ENCODE peak calls at places on chromosomes 1 and 21, in four cellular contexts. B is HepG2, A is K562, Z is GM12878. P is an unnamed sample.

GRCh38 chr1:46333300-46334029 is 7.1 kb upstream of the NSUN4 start:
- DNase-seq in B (peak), A (peak), Z (peak), P (peak)

GRCh38 chr1:244092293-244093264 is 41.5 kb downstream of the ZBTB18 start:
- DNase-seq in B (no peak), A (no peak), Z (no peak), P (no peak)

GRCh38 chr1:151292207-151293030 is 10.3 kb downstream of the ZNF687 start:
- DNase-seq in B (no peak), A (no peak), Z (no peak), P (no peak)

GRCh38 chr21:44370027-44370735 is 16.8 kb downstream of the TRPM2 start:
- DNase-seq in B (peak), A (peak), Z (no peak), P (peak)

GRCh38 chr1:76040327-76040868 is 34.1 kb upstream of the ST6GALNAC3 start:
- DNase-seq in B (peak), A (peak), Z (no peak), P (no peak)

GRCh38 chr21:25895565-25896205 is 160.9 kb downstream of the GABPA start:
- DNase-seq in B (no peak), A (peak), Z (no peak), P (no peak)

GRCh38 chr1:164518692-164519332 is 40.2 kb upstream of the PBX1 start:
- DNase-seq in B (no peak), A (no peak), Z (no peak), P (no peak)

GRCh38 chr1:29525941-29526340 is 289.6 kb downstream of the PTPRU start:
- DNase-seq in B (no peak), A (no peak), Z (no peak), P (no peak)

GRCh38 chr1:21149430-21149861 is 27.3 kb downstream of the EIF4G3 start:
- DNase-seq in B (no peak), A (no peak), Z (no peak), P (no peak)

GRCh38 chr1:2019162-2019542 is at the start of gene GABRD:
- DNase-seq in B (no peak), A (no peak), Z (no peak), P (no peak)

GRCh38 chr1:165650981-165651625 is 20.1 kb downstream of the MGST3 start:
- DNase-seq in B (no peak), A (no peak), Z (no peak), P (no peak)

GRCh38 chr1:205700865-205701401 is 20.6 kb upstream of the SLC45A3 start:
- DNase-seq in B (no peak), A (peak), Z (no peak), P (no peak)

GRCh38 chr1:3017440-3018050 is 3.7 kb upstream of the ACTRT2 start:
- DNase-seq in B (no peak), A (peak), Z (no peak), P (no peak)

GRCh38 chr1:28129150-28129549 is 40.7 kb upstream of the EYA3 start:
- DNase-seq in B (no peak), A (no peak), Z (no peak), P (no peak)

GRCh38 chr1:15760520-15761211 is 2.1 kb downstream of the FBLIM1 start:
- DNase-seq in B (no peak), A (no peak), Z (no peak), P (no peak)

GRCh38 chr1:20290624-20291597 is at the start of gene VWA5B1:
- DNase-seq in B (no peak), A (peak), Z (no peak), P (peak)

GRCh38 chr1:92599184-92599583 is 112.5 kb upstream of the GFI1 start:
- DNase-seq in B (peak), A (peak), Z (no peak), P (no peak)

GRCh38 chr1:37127254-37127748 is 93.0 kb upstream of the GRIK3 start:
- DNase-seq in B (no peak), A (no peak), Z (no peak), P (no peak)

GRCh38 chr1:9920606-9921005 is 10.5 kb upstream of the CTNNBIP1 start:
- DNase-seq in B (no peak), A (no peak), Z (no peak), P (no peak)

GRCh38 chr1:9927259-9927658 is 15.9 kb downstream of the LZIC start:
- DNase-seq in B (peak), A (no peak), Z (no peak), P (no peak)

GRCh38 chr1:9917901-9918300 is 7.8 kb upstream of the CTNNBIP1 start:
- DNase-seq in B (no peak), A (no peak), Z (no peak), P (no peak)

DNA sequence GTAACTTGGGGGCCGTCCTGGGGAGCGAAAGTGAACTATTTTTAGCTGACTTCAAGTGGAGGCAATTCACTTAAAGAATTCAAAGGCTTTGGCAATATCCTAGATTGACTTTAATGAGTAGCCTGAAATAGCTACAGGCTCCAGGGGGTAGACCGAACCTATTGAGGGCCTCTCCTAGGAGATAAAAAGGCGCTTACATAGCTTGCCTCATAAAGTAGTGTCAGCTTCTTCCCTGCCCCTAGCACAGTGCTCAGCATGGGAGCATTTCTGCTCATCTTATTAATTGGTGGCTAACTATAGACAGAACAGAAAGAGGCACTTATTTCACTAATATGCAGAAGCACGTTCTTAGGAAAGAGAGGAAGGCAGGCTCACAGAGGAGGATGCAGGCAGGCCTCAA is 12.3 kb upstream of the CTNNBIP1 start:
- DNase-seq in B (no peak), A (no peak), Z (no peak), P (no peak)
- TF ChIP-seq HDAC6 in B (no peak), A (no peak), Z (no peak), P (no peak)

GRCh38 chr1:162218975-162219374 is 149.5 kb downstream of the NOS1AP start:
- DNase-seq in B (no peak), A (no peak), Z (no peak), P (no peak)

GRCh38 chr1:162218546-162218945 is 149.1 kb downstream of the NOS1AP start:
- DNase-seq in B (no peak), A (no peak), Z (no peak), P (no peak)

GRCh38 chr1:162216604-162217003 is 147.1 kb downstream of the NOS1AP start:
- DNase-seq in B (no peak), A (no peak), Z (no peak), P (no peak)

GRCh38 chr1:162215902-162216301 is 146.4 kb downstream of the NOS1AP start:
- DNase-seq in B (no peak), A (no peak), Z (no peak), P (no peak)

DNA sequence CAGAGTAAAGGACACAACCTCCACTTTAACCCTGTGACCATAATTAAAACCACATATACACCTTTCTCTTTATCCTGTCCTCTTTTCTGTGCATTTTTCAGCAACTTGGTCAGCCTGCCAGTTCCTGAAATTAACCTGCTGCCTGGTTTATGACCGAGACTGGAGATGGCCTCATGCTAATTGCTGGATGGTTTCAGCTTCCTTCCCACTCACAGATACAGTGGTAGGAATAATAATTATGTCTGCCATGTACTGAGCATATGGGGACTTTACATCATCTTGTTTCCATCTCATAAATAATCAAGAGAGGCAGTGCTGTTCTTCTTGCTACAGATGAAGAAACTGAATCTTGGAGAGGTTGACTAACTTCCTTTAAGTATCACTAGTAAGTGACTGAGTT is 148.2 kb downstream of the NOS1AP start:
- DNase-seq in B (no peak), A (no peak), Z (no peak), P (no peak)
- TF ChIP-seq HDAC6 in B (no peak), A (no peak), Z (no peak), P (no peak)

DNA sequence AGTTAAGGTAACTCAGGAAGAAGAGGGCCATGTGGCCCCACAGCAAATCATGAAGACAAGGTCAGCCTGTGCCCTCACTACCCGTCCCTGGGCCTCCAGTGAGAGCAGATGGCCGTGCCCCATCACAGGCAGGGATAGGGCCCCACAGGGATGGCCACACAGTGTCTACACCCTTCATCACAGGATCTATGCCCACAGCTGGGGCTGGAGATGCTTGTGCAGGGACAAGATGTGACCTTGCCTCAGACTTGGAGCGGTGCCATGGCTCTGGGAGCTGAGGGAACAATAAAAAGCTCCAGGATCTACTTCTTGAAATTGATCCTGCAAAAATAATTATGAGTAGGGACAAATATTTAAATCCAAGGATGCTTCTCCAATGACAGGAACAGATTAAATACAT is 25.4 kb upstream of the TCEA3 start:
- DNase-seq in B (no peak), A (no peak), Z (no peak), P (no peak)
- TF ChIP-seq HDAC6 in B (no peak), A (no peak), Z (no peak), P (no peak)

GRCh38 chr1:114328505-114328904 is 174.8 kb upstream of the SYT6 start:
- DNase-seq in B (no peak), A (no peak), Z (no peak), P (no peak)

GRCh38 chr1:114334297-114334696 is 176.7 kb downstream of the TRIM33 start:
- DNase-seq in B (no peak), A (no peak), Z (no peak), P (no peak)

GRCh38 chr1:114333670-114334069 is 177.3 kb downstream of the TRIM33 start:
- DNase-seq in B (no peak), A (no peak), Z (no peak), P (no peak)

GRCh38 chr1:114331936-114332335 is 178.3 kb upstream of the SYT6 start:
- DNase-seq in B (no peak), A (no peak), Z (no peak), P (no peak)

GRCh38 chr1:114330451-114330983 is 176.8 kb upstream of the SYT6 start:
- DNase-seq in B (no peak), A (no peak), Z (no peak), P (no peak)
- TF ChIP-seq HDAC6 in B (no peak), A (no peak), Z (no peak), P (no peak)

GRCh38 chr1:54378884-54379445 is 27.2 kb downstream of the SSBP3 start:
- DNase-seq in B (no peak), A (no peak), Z (no peak), P (no peak)
- TF ChIP-seq HDAC6 in B (no peak), A (no peak), Z (no peak), P (no peak)

GRCh38 chr1:183480971-183481431 is 8.7 kb downstream of the SMG7 start:
- DNase-seq in B (no peak), A (no peak), Z (peak), P (no peak)
- TF ChIP-seq HDAC6 in B (no peak), A (no peak), Z (no peak), P (no peak)

GRCh38 chr1:153963850-153964331 is 554 bp upstream of the SLC39A1 start:
- DNase-seq in B (peak), A (peak), Z (no peak), P (peak)
- TF ChIP-seq HDAC6 in B (no peak), A (no peak), Z (no peak), P (no peak)

P was measured in H1.